ENCODE peak calls at places on chromosomes 7 and 10, in four cellular contexts. One of them, this sample, is unnamed.

GRCh38 chr7:139505563-139505962 is 17.9 kb upstream of the CLEC2L start:
- DNase-seq in pancreas: no peak
- DNase-seq in NAMALWA: peak
- DNase-seq in HEK293T: peak
- DNase-seq in this sample: no peak

GRCh38 chr10:70234668-70235447 is 1.6 kb upstream of the PPA1 start:
- DNase-seq in HEK293T: no peak
- DNase-seq in pancreas: no peak
- DNase-seq in NAMALWA: no peak
- DNase-seq in this sample: no peak

GRCh38 chr10:70265032-70265689 is 18.6 kb downstream of the NPFFR1 start:
- DNase-seq in pancreas: no peak
- DNase-seq in HEK293T: peak
- DNase-seq in NAMALWA: peak
- DNase-seq in this sample: no peak

GRCh38 chr10:23094786-23095403 is 484 bp upstream of the MSRB2 start:
- DNase-seq in NAMALWA: peak
- DNase-seq in pancreas: no peak
- DNase-seq in HEK293T: no peak
- DNase-seq in this sample: no peak

GRCh38 chr10:111506266-111507034 is 429.6 kb downstream of the ADRA2A start:
- DNase-seq in HEK293T: no peak
- DNase-seq in pancreas: no peak
- DNase-seq in NAMALWA: no peak
- DNase-seq in this sample: no peak

GRCh38 chr10:114445332-114445731 is 41.0 kb upstream of the AFAP1L2 start:
- DNase-seq in HEK293T: no peak
- DNase-seq in NAMALWA: no peak
- DNase-seq in pancreas: no peak
- DNase-seq in this sample: no peak

GRCh38 chr10:90920986-90921643 is at the start of gene ANKRD1:
- DNase-seq in NAMALWA: no peak
- DNase-seq in pancreas: no peak
- DNase-seq in HEK293T: peak
- DNase-seq in this sample: no peak

GRCh38 chr7:139674752-139675126 is 103.1 kb downstream of the HIPK2 start:
- DNase-seq in pancreas: no peak
- DNase-seq in NAMALWA: no peak
- DNase-seq in HEK293T: no peak
- DNase-seq in this sample: no peak

GRCh38 chr7:157054927-157055326 is 44.5 kb upstream of the MNX1 start:
- DNase-seq in pancreas: no peak
- DNase-seq in NAMALWA: no peak
- DNase-seq in HEK293T: no peak
- DNase-seq in this sample: no peak

This sample was measured in B cell.